ENCODE peak calls at places on chromosomes 3 and 15, in nine cellular contexts. F, X, Y, A, D, G, J, W and P are unnamed samples.

GRCh38 chr3:66603161-66603611 is 102.4 kb upstream of the LRIG1 start:
- DNase-seq in D (peak; percentile 65), F (no peak), G (no peak), Y (no peak), J (no peak), A (no peak), X (no peak), W (no peak), P (no peak)

GRCh38 chr3:21704796-21705195 is 46.2 kb downstream of the ZNF385D start:
- DNase-seq in W (no peak), A (no peak), F (no peak), Y (no peak), G (no peak), X (no peak), J (no peak), D (no peak), P (no peak)

GRCh38 chr3:142285057-142285666 is 59.8 kb upstream of the GK5 start:
- DNase-seq in A (no peak), Y (no peak), D (no peak), F (no peak), W (no peak), X (no peak), J (no peak), G (no peak), P (no peak)

GRCh38 chr3:66747688-66748087 is 246.9 kb upstream of the LRIG1 start:
- DNase-seq in D (no peak), A (no peak), W (no peak), X (no peak), F (no peak), G (no peak), J (no peak), Y (no peak), P (no peak)

GRCh38 chr3:5376761-5377160 is 189.3 kb downstream of the EDEM1 start:
- DNase-seq in Y (no peak), D (peak; percentile 64), W (no peak), G (peak; percentile 51), X (no peak), A (no peak), F (no peak), J (peak; percentile 29), P (no peak)

GRCh38 chr3:129122697-129123055 is 1.1 kb upstream of the RAB43 start:
- DNase-seq in J (no peak), D (no peak), G (no peak), F (no peak), W (no peak), Y (no peak), A (no peak), X (no peak), P (no peak)

GRCh38 chr3:46934508-46935167 is 41.9 kb downstream of the CCDC12 start:
- DNase-seq in X (no peak), A (no peak), J (no peak), F (no peak), D (peak; percentile 85), G (peak; percentile 86), W (peak; percentile 67), Y (no peak), P (no peak)

GRCh38 chr15:75902129-75902557 is 1.5 kb upstream of the FBXO22 start:
- DNase-seq in G (no peak), Y (no peak), W (no peak), A (no peak), X (no peak), J (peak; percentile 47), D (no peak), F (no peak), P (no peak)

GRCh38 chr3:183064475-183064874 is 34.8 kb downstream of the MCCC1 start:
- DNase-seq in F (no peak), W (peak; percentile 56), G (no peak), J (peak; percentile 71), A (no peak), Y (no peak), D (no peak), X (no peak), P (no peak)

GRCh38 chr15:65189102-65189740 is 4.1 kb upstream of the CLPX start:
- DNase-seq in D (peak; percentile 54), X (no peak), W (no peak), A (peak; percentile 60), F (no peak), G (no peak), Y (no peak), J (peak; percentile 54), P (no peak)

GRCh38 chr3:87311309-87311708 is 34.9 kb upstream of the POU1F1 start:
- DNase-seq in X (no peak), G (no peak), D (peak; percentile 90), Y (no peak), J (no peak), A (no peak), F (no peak), W (no peak), P (no peak)

GRCh38 chr3:105223815-105224214 is 142.9 kb upstream of the ALCAM start:
- DNase-seq in J (no peak), A (no peak), Y (no peak), W (no peak), G (no peak), F (no peak), X (no peak), D (no peak), P (no peak)

GRCh38 chr15:25943831-25944230 is 80.7 kb upstream of the ATP10A start:
- DNase-seq in W (no peak), X (no peak), J (no peak), F (no peak), A (no peak), D (no peak), G (no peak), Y (no peak), P (no peak)

GRCh38 chr15:25946241-25946786 is 83.2 kb upstream of the ATP10A start:
- DNase-seq in J (peak; percentile 33), D (no peak), A (no peak), X (no peak), F (no peak), G (no peak), W (no peak), Y (no peak), P (no peak)

GRCh38 chr15:25944386-25944785 is 81.3 kb upstream of the ATP10A start:
- DNase-seq in D (no peak), J (peak; percentile 26), W (no peak), A (no peak), Y (no peak), G (no peak), F (no peak), X (no peak), P (no peak)

GRCh38 chr15:25950014-25950413 is 86.9 kb upstream of the ATP10A start:
- DNase-seq in A (no peak), D (no peak), W (no peak), G (no peak), J (no peak), X (no peak), F (no peak), Y (no peak), P (no peak)

DNA sequence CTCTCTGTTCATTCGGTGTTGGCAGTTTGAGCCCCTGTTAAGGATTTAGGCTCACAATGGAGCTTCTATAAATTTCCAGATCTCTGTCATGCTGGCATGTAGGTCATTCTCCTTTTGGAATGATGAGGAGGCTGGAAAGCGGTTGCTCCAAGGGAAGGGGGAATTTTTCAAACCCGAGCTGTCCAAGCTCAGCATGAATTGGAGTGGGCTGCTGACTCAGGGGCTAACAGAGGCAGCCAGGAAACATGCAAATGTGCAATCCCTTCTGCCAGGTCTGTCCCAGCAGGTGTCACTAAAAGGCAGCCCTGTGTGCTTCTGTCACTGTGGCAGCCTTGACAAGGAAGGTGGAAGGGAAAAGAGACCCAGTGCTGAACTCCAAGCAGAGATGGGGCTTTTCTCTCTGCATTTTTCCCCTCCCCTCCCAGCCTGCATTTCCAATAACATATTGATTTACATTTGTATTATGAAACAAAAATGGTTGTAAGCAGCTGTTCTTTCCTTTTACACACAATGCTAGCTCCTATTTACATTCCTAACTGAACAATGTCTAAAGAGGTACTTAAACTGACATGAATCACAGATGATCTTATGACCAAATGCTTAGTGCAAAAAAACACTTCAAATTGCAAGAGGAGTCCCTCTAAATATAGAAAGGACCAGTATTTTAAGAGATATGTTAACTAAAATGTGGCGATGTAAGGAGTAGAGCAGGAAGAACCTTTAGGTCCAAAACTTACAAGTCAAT is 84.4 kb upstream of the ATP10A start:
- DNase-seq in G (no peak), W (no peak), X (no peak), F (peak; percentile 20), D (peak; percentile 53), J (peak; percentile 51), Y (no peak), A (no peak), P (no peak)
- TF ChIP-seq CTCF in G (no peak), W (no peak), X (no peak), F (peak; percentile 20), D (peak; percentile 45), J (no peak), Y (no peak), A (no peak), P (no peak)

GRCh38 chr3:54034971-54035370 is 87.4 kb upstream of the CACNA2D3 start:
- DNase-seq in W (no peak), A (no peak), F (peak; percentile 23), X (no peak), Y (no peak), G (no peak), J (no peak), D (no peak), P (no peak)
- TF ChIP-seq CTCF in W (no peak), A (no peak), F (no peak), X (no peak), Y (no peak), G (no peak), J (no peak), D (no peak), P (no peak)

DNA sequence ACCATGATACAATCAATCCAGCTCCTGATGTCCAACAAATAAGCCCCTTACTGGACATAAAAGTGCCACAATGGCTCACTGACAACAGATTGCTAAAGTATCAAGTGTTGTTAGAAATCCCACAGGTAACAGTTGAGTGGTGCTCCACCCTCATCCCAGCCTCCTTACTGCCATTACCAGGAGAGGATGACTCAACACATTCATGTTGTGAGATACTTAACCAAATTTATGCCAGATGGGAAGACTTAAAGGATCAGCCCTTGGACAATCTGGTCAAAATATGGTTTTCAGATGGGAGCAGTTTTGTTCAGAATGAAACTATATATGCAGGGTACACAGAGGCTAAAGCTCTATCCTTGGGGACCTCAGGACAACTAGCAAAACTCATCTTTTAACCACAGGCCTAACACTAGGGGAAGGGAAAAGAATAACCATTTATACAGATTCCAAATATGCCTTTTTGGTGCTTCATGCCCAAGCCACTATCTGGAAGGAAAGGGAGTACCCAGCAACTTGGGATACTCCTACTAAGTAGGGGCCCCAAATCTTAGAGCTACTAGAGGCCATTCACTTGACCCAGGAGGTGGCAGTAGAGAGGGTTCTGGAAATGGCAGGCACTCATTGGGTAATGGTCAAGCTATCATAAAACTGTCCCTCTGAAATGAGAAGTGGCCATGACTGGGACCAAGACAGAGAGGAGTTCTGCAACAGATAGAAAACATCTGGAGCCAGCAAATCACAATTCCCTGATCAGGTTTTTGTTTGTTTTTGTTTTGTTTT is 6.9 kb upstream of the ZNF662 start:
- DNase-seq in F (no peak), Y (no peak), A (no peak), J (no peak), D (no peak), G (no peak), W (no peak), X (no peak), P (no peak)
- TF ChIP-seq CTCF in F (no peak), Y (no peak), A (no peak), J (no peak), D (peak; percentile 14), G (no peak), W (no peak), X (no peak), P (no peak)

DNA sequence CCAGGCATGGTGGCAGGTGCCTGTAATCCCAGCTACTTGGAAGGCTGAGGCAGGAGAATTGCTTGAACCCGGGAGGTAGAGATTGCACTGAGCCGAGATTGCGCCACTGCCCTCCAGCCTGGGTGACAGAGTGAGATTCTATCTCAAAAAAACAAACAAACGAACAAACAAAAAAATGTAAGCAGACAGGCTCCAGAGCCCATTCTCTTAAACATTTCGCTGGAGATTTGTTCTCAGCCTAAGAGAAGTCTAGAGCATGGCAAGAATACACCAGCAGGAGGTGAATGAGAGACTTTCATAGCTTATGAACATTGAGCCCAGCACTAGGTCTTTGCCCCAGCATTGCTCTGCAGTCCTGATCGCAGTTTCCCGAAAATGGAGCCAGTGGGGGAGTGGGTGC is 329.4 kb upstream of the TLE3 start:
- DNase-seq in D (peak; percentile 37), J (no peak), W (no peak), Y (no peak), F (no peak), X (no peak), A (no peak), G (no peak), P (no peak)
- TF ChIP-seq CTCF in D (no peak), J (no peak), W (no peak), Y (no peak), F (no peak), X (no peak), A (no peak), G (no peak), P (no peak)